ENCODE peak calls at places on chromosomes 16 and 17, in five cellular contexts. D is AG09319, O is Caco-2, C is epithelial cell of esophagus, L is progenitor cell of endocrine pancreas. R is an unnamed sample.

GRCh38 chr17:21379080-21379711 is 3.0 kb downstream of the KCNJ12 start:
- DNase-seq in D (no peak), O (no peak), C (no peak), L (no peak), R (no peak)

GRCh38 chr17:58617563-58617962 is 74.3 kb downstream of the TEX14 start:
- DNase-seq in D (no peak), O (no peak), C (no peak), L (no peak), R (no peak)

GRCh38 chr17:7862692-7863437 is 5.1 kb downstream of the CYB5D1 start:
- DNase-seq in D (no peak), O (peak), C (peak), L (no peak), R (no peak)

GRCh38 chr17:40419559-40420331 is 2.0 kb upstream of the TOP2A start:
- DNase-seq in D (no peak), O (no peak), C (no peak), L (no peak), R (no peak)

GRCh38 chr17:76268991-76269981 is 4.1 kb downstream of the UBALD2 start:
- DNase-seq in D (no peak), O (no peak), C (no peak), L (no peak), R (no peak)

GRCh38 chr16:66036162-66036561 is 330.3 kb upstream of the CDH5 start:
- DNase-seq in D (no peak), O (no peak), C (no peak), L (no peak), R (no peak)

GRCh38 chr16:56355786-56356275 is 69.5 kb downstream of the AMFR start:
- DNase-seq in D (no peak), O (no peak), C (no peak), L (no peak), R (no peak)

GRCh38 chr17:8490256-8491023 is 54.8 kb downstream of the NDEL1 start:
- DNase-seq in D (no peak), O (no peak), C (peak), L (no peak), R (no peak)

GRCh38 chr17:79042421-79043190 is 18.6 kb downstream of the C1QTNF1 start:
- DNase-seq in D (no peak), O (peak), C (peak), L (no peak), R (no peak)

GRCh38 chr16:86410529-86410928 is 99.8 kb upstream of the FOXF1 start:
- DNase-seq in D (no peak), O (no peak), C (no peak), L (no peak), R (no peak)

GRCh38 chr16:27642753-27643152 is 92.8 kb downstream of the KATNIP start:
- DNase-seq in D (no peak), O (peak), C (peak), L (no peak), R (peak)

GRCh38 chr17:6269474-6269873 is 165.4 kb downstream of the AIPL1 start:
- DNase-seq in D (no peak), O (peak), C (peak), L (peak), R (peak)

GRCh38 chr16:57817680-57818079 is 15.4 kb upstream of the KIFC3 start:
- DNase-seq in D (no peak), O (no peak), C (no peak), L (no peak), R (no peak)

GRCh38 chr17:49987290-49987585 is 7.8 kb downstream of the DLX3 start:
- DNase-seq in D (no peak), O (peak), C (no peak), L (no peak), R (no peak)

GRCh38 chr16:27405546-27406451 is 3.8 kb downstream of the IL21R start:
- DNase-seq in D (no peak), O (no peak), C (no peak), L (no peak), R (no peak)

GRCh38 chr16:3036726-3037315 is at the start of gene BICDL2:
- DNase-seq in D (no peak), O (peak), C (no peak), L (no peak), R (no peak)

GRCh38 chr17:50218771-50219315 is 17.4 kb upstream of the COL1A1 start:
- DNase-seq in D (peak), O (no peak), C (peak), L (no peak), R (peak)

GRCh38 chr17:55607736-55608341 is 96.6 kb upstream of the SMIM36 start:
- DNase-seq in D (peak), O (no peak), C (peak), L (no peak), R (peak)

GRCh38 chr16:3495166-3495565 is at the start of gene C16orf90:
- DNase-seq in D (no peak), O (no peak), C (no peak), L (no peak), R (no peak)

GRCh38 chr17:8631554-8631877 is 991 bp upstream of the MYH10 start:
- DNase-seq in D (no peak), O (no peak), C (peak), L (no peak), R (no peak)

GRCh38 chr17:63040816-63041215 is 74.8 kb downstream of the TANC2 start:
- DNase-seq in D (no peak), O (no peak), C (no peak), L (no peak), R (no peak)

GRCh38 chr17:65407017-65407416 is 154.4 kb downstream of the AXIN2 start:
- DNase-seq in D (no peak), O (no peak), C (no peak), L (no peak), R (no peak)

GRCh38 chr17:79609175-79609589 is 1.7 kb downstream of the RBFOX3 start:
- DNase-seq in D (no peak), O (no peak), C (no peak), L (no peak), R (no peak)

GRCh38 chr17:78378225-78379133 is at the start of gene PGS1:
- DNase-seq in D (no peak), O (peak), C (peak), L (peak), R (no peak)

GRCh38 chr16:63690267-63690666 is 1431.6 kb downstream of the CDH11 start:
- DNase-seq in D (no peak), O (no peak), C (no peak), L (no peak), R (no peak)

GRCh38 chr16:89473136-89473712 is 17.1 kb downstream of the ANKRD11 start:
- DNase-seq in D (no peak), O (no peak), C (no peak), L (no peak), R (no peak)

GRCh38 chr17:38428150-38428642 is at the start of gene ARHGAP23:
- DNase-seq in D (no peak), O (peak), C (no peak), L (no peak), R (no peak)

GRCh38 chr17:68349157-68349556 is 57.9 kb downstream of the ARSG start:
- DNase-seq in D (no peak), O (no peak), C (no peak), L (no peak), R (no peak)

GRCh38 chr16:50021509-50021908 is 3.5 kb upstream of the CNEP1R1 start:
- DNase-seq in D (no peak), O (peak), C (peak), L (no peak), R (no peak)

GRCh38 chr16:20799599-20799998 is 6.7 kb downstream of the ERI2 start:
- DNase-seq in D (no peak), O (no peak), C (peak), L (no peak), R (no peak)

GRCh38 chr17:44733753-44734152 is 25.0 kb upstream of the ADAM11 start:
- DNase-seq in D (no peak), O (peak), C (peak), L (no peak), R (no peak)

GRCh38 chr17:75688209-75688771 is 21.2 kb downstream of the SAP30BP start:
- DNase-seq in D (no peak), O (no peak), C (peak), L (no peak), R (no peak)

GRCh38 chr17:77233635-77234334 is 93.0 kb downstream of the SEC14L1 start:
- DNase-seq in D (no peak), O (peak), C (peak), L (no peak), R (no peak)

GRCh38 chr16:57166951-57167350 is 18.9 kb downstream of the PSME3IP1 start:
- DNase-seq in D (no peak), O (no peak), C (peak), L (no peak), R (peak)

GRCh38 chr17:30398328-30399041 is 19.8 kb downstream of the CPD start:
- DNase-seq in D (no peak), O (no peak), C (no peak), L (no peak), R (no peak)

GRCh38 chr17:39626671-39627169 is at the start of gene PPP1R1B:
- DNase-seq in D (no peak), O (no peak), C (no peak), L (no peak), R (no peak)

GRCh38 chr17:142876-143784 is 5.8 kb downstream of the SCGB1C2 start:
- DNase-seq in D (no peak), O (peak), C (no peak), L (no peak), R (no peak)

GRCh38 chr16:86243571-86244154 is 266.7 kb upstream of the FOXF1 start:
- DNase-seq in D (no peak), O (no peak), C (no peak), L (no peak), R (no peak)

DNA sequence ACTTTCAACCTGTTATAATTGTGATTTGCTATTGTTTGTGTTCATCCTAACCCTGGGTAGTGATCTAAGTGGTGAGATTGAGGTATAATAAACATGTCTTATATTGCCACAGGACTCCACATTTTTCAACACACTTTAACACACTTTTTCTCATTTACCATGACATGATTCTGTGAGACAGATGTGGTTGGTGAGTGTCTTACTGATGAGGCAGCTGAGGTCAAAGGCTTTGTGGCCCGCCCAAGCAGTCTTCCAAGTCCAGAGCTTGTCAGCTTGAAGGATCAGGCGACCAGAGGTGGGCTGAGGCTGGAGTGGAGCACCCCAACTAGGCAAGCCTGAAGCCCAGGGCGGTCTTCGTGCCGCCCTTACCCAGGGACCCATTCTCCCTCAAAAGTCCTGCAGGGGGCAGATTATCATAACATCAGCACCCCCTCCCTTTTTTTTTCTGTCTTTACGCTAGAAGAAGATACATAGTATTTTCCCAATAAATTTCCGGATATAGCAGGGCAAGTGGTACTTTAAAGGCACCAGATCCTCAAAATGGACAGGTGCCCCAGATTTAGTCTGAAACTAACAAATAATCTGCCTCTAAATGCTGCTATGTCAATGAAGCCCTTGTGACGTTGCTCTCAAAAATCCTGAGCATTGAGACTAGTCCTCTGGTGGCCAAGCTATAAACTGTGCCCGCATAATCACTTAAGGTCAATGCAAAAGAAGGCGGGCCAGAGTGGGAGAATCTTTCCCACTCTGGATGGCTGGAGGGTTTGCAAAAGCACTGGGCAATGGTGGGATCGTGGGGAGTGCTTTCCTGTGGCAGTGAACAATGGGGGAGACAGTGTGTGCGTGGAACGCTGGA is 21.1 kb downstream of the KCTD19 start:
- DNase-seq in D (no peak), O (no peak), C (no peak), L (no peak), R (no peak)
- TF ChIP-seq CTCF in D (no peak), O (no peak), C (no peak), L (no peak), R (no peak)

GRCh38 chr16:31083981-31084380 is 4.8 kb downstream of the PRSS53 start:
- DNase-seq in D (no peak), O (no peak), C (no peak), L (no peak), R (no peak)
- TF ChIP-seq CTCF in D (no peak), O (no peak), C (no peak), L (no peak), R (no peak)

DNA sequence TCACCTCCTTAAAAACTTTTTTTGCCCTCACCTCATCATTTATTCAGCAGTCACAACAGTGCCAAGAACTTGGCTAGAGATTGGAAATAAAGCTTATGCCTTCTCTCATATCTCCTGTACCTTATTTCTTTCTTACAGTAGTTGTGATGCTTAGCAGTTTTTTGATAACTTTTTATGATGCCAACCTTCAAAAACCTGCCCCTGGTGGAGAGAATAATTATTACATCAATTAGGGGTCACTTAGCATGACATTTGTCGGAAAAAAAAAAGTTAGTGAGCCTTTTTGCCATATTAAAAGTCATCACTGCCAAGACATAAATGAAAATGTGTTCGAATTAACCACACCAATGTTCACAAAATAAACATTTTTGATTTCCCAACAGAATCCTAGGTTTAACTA is 296.6 kb downstream of the WWOX start:
- DNase-seq in D (no peak), O (no peak), C (peak), L (no peak), R (no peak)
- TF ChIP-seq CTCF in D (no peak), O (peak), C (no peak), L (peak), R (no peak)

GRCh38 chr16:21982108-21982507 is 18.8 kb downstream of the PDZD9 start:
- DNase-seq in D (no peak), O (no peak), C (no peak), L (no peak), R (no peak)
- TF ChIP-seq CTCF in D (no peak), O (no peak), C (no peak), L (peak), R (no peak)

GRCh38 chr17:45992175-45992574 is 6.9 kb upstream of the STH start:
- DNase-seq in D (no peak), O (no peak), C (no peak), L (no peak), R (no peak)
- TF ChIP-seq CTCF in D (no peak), O (no peak), C (no peak), L (no peak), R (no peak)

DNA sequence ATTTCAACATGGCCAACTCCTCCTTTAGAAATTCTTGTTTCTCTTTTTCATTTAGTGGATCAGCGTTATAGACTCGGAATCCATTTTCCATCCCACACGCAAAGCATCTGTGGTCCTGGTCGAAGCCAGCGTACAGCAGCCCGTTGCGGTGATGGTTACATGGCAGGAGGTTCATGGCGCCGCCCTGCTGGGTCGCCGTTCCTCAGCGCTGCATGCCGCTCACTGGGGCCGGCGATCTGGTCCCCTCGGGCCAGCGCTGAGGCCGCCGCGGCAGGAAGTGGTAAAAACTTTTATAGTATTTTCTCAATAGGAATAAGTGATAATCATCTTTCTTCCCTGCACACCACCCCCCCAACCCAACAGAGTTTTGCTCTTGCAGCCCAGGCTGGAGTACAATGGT is 29.9 kb upstream of the RHOT1 start:
- DNase-seq in D (no peak), O (no peak), C (no peak), L (no peak), R (no peak)
- TF ChIP-seq CTCF in D (no peak), O (no peak), C (no peak), L (no peak), R (no peak)

DNA sequence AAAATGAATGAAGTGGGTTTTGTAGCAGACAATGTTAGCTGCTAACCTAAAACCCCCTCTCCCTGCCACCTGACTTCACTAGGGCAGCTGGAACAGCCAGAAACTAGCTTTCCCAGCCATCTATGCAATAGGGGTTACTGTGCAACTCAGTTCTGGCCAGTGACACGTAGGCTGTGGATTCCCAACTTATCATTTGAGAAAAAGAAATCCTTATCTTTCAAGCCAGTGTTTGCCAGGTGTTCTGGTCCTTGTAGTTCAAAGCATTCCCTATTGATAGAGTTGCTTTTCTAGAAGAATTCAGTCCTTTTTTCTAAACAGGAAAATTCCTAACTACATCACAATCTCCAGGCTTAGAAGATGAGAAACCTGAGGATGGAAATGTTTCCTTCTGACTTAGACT is 144.5 kb upstream of the ELAC2 start:
- DNase-seq in D (no peak), O (no peak), C (no peak), L (no peak), R (no peak)
- TF ChIP-seq CTCF in D (no peak), O (no peak), C (no peak), L (no peak), R (no peak)

R was measured in astrocyte of the cerebellum.